ENCODE peak calls at places on chromosomes 3 and 15, in six cellular contexts. A is A549, L is K562, D is HepG2, W is GM12878, X is endothelial cell of umbilical vein. Z is an unnamed sample.

GRCh38 chr15:31238906-31239305 is 87.7 kb upstream of the KLF13 start:
- DNase-seq in A (no peak), L (no peak), D (no peak), W (no peak), X (no peak), Z (no peak)

GRCh38 chr3:72535789-72536188 is 312.5 kb downstream of the SHQ1 start:
- DNase-seq in A (no peak), L (no peak), D (no peak), W (no peak), X (no peak), Z (no peak)

GRCh38 chr15:67133738-67134576 is 68.6 kb downstream of the SMAD3 start:
- DNase-seq in A (peak; percentile 47), L (no peak), D (no peak), W (no peak), X (peak; percentile 88), Z (no peak)

GRCh38 chr3:170703121-170703588 is 117.3 kb upstream of the SLC7A14 start:
- DNase-seq in A (no peak), L (peak; percentile 23), D (no peak), W (no peak), X (peak; percentile 56), Z (no peak)

GRCh38 chr3:98188553-98188952 is 22.1 kb downstream of the OR5H15 start:
- DNase-seq in A (no peak), L (no peak), D (peak; percentile 16), W (peak; percentile 53), X (peak; percentile 8), Z (peak; percentile 52)

GRCh38 chr3:131501949-131502348 is 822 bp downstream of the MRPL3 start:
- DNase-seq in A (peak; percentile 17), L (peak; percentile 16), D (peak; percentile 13), W (no peak), X (peak; percentile 8), Z (peak; percentile 25)

GRCh38 chr15:49815506-49815905 is 194.7 kb downstream of the DTWD1 start:
- DNase-seq in A (no peak), L (no peak), D (no peak), W (no peak), X (no peak), Z (peak; percentile 12)

GRCh38 chr15:85097706-85098105 is 116.0 kb downstream of the PDE8A start:
- DNase-seq in A (no peak), L (no peak), D (no peak), W (no peak), X (no peak), Z (no peak)

GRCh38 chr3:72270072-72270611 is 485.2 kb upstream of the PROK2 start:
- DNase-seq in A (peak; percentile 36), L (peak; percentile 68), D (peak; percentile 87), W (no peak), X (peak; percentile 78), Z (peak; percentile 89)

GRCh38 chr3:12423131-12423530 is 61.1 kb upstream of the TSEN2 start:
- DNase-seq in A (no peak), L (no peak), D (no peak), W (no peak), X (no peak), Z (no peak)

GRCh38 chr3:109640146-109640652 is 302.9 kb upstream of the DPPA4 start:
- DNase-seq in A (no peak), L (no peak), D (no peak), W (no peak), X (no peak), Z (no peak)

GRCh38 chr3:193917096-193917495 is 218.9 kb upstream of the HES1 start:
- DNase-seq in A (no peak), L (no peak), D (no peak), W (no peak), X (no peak), Z (no peak)

GRCh38 chr15:45094358-45094730 is 19.6 kb downstream of the DUOX2 start:
- DNase-seq in A (no peak), L (no peak), D (no peak), W (no peak), X (no peak), Z (no peak)

GRCh38 chr3:130925628-130926027 is 31.7 kb downstream of the ATP2C1 start:
- DNase-seq in A (no peak), L (peak; percentile 53), D (no peak), W (peak; percentile 56), X (no peak), Z (peak; percentile 93)

GRCh38 chr3:107740992-107741896 is 218.5 kb downstream of the BBX start:
- DNase-seq in A (no peak), L (no peak), D (peak; percentile 8), W (no peak), X (peak; percentile 59), Z (peak; percentile 25)

GRCh38 chr15:23647421-23648375 is at the start of gene MAGEL2:
- DNase-seq in A (no peak), L (no peak), D (no peak), W (no peak), X (no peak), Z (peak; percentile 4)

GRCh38 chr15:34049096-34049495 is 10.1 kb upstream of the AVEN start:
- DNase-seq in A (no peak), L (no peak), D (no peak), W (no peak), X (no peak), Z (peak; percentile 24)

GRCh38 chr3:172119266-172119957 is 80.0 kb downstream of the FNDC3B start:
- DNase-seq in A (no peak), L (no peak), D (peak; percentile 87), W (no peak), X (no peak), Z (no peak)

GRCh38 chr3:23452408-23452807 is 249.3 kb downstream of the UBE2E2 start:
- DNase-seq in A (no peak), L (no peak), D (no peak), W (no peak), X (no peak), Z (no peak)

GRCh38 chr3:148816971-148817519 is 10.6 kb upstream of the CPB1 start:
- DNase-seq in A (no peak), L (no peak), D (no peak), W (no peak), X (no peak), Z (no peak)

GRCh38 chr3:38039899-38040261 is 872 bp downstream of the DLEC1 start:
- DNase-seq in A (no peak), L (no peak), D (no peak), W (peak; percentile 16), X (no peak), Z (peak; percentile 83)

GRCh38 chr3:110006913-110007312 is 669.6 kb upstream of the DPPA4 start:
- DNase-seq in A (no peak), L (no peak), D (no peak), W (no peak), X (no peak), Z (no peak)

GRCh38 chr3:179811321-179812095 is 158.7 kb downstream of the USP13 start:
- DNase-seq in A (peak; percentile 11), L (peak; percentile 25), D (peak; percentile 46), W (peak; percentile 40), X (peak; percentile 55), Z (peak; percentile 69)

GRCh38 chr3:184133840-184134745 is 1.1 kb upstream of the EIF2B5 start:
- DNase-seq in A (peak; percentile 54), L (peak; percentile 61), D (peak; percentile 74), W (no peak), X (peak; percentile 79), Z (peak; percentile 91)

GRCh38 chr3:66938338-66938963 is 59.7 kb upstream of the KBTBD8 start:
- DNase-seq in A (peak; percentile 3), L (peak; percentile 18), D (peak; percentile 43), W (peak; percentile 5), X (peak; percentile 61), Z (peak; percentile 67)

GRCh38 chr3:136844726-136845125 is 17.3 kb upstream of the NCK1 start:
- DNase-seq in A (no peak), L (no peak), D (no peak), W (no peak), X (peak; percentile 47), Z (no peak)

GRCh38 chr3:49900491-49901153 is 3.1 kb downstream of the MST1R start:
- DNase-seq in A (peak; percentile 97), L (no peak), D (no peak), W (no peak), X (no peak), Z (no peak)

GRCh38 chr15:48472756-48473155 is 141.5 kb downstream of the DUT start:
- DNase-seq in A (no peak), L (no peak), D (no peak), W (no peak), X (peak; percentile 39), Z (peak; percentile 7)

GRCh38 chr15:98812711-98813441 is 164.5 kb downstream of the IGF1R start:
- DNase-seq in A (no peak), L (no peak), D (peak; percentile 89), W (no peak), X (peak; percentile 91), Z (no peak)

GRCh38 chr15:83174891-83175290 is 32.7 kb downstream of the HDGFL3 start:
- DNase-seq in A (no peak), L (no peak), D (no peak), W (no peak), X (no peak), Z (no peak)

GRCh38 chr3:104425416-104425815 is 941.3 kb upstream of the ALCAM start:
- DNase-seq in A (no peak), L (no peak), D (no peak), W (no peak), X (no peak), Z (no peak)

DNA sequence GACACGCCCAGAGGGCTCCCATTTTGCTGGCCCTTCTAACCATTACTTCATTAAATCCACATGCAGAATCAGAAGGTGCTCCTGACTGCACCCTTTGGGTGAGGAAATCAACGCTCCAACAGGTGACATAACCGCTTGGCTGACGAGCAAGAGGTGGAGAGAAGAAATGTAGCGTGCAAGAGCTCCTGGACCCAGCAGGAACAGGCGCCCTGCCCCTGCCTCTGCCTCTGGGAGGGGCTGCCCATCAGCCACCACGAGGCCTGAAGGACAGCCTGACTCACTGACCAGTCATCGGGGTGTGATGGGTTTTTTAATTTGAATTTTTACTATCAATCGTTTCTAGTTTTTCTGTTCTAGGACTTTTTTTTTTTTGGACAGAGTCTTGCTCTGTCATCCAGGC is 218.2 kb downstream of the ADAMTS17 start:
- DNase-seq in A (no peak), L (no peak), D (no peak), W (no peak), X (no peak), Z (no peak)
- TF ChIP-seq MYC in A (no peak), L (no peak), D (no peak), W (no peak), X (no peak), Z (no peak)

GRCh38 chr3:117322866-117323265 is 613.3 kb downstream of the TUSC7 start:
- DNase-seq in A (no peak), L (no peak), D (no peak), W (no peak), X (peak; percentile 25), Z (peak; percentile 17)
- TF ChIP-seq MYC in A (no peak), L (no peak), D (no peak), W (no peak), X (no peak), Z (no peak)

GRCh38 chr3:112002458-112002971 is 3.8 kb downstream of the TAGLN3 start:
- DNase-seq in A (no peak), L (peak; percentile 9), D (no peak), W (no peak), X (peak; percentile 8), Z (peak; percentile 6)
- TF ChIP-seq MYC in A (no peak), L (no peak), D (no peak), W (no peak), X (no peak), Z (no peak)

DNA sequence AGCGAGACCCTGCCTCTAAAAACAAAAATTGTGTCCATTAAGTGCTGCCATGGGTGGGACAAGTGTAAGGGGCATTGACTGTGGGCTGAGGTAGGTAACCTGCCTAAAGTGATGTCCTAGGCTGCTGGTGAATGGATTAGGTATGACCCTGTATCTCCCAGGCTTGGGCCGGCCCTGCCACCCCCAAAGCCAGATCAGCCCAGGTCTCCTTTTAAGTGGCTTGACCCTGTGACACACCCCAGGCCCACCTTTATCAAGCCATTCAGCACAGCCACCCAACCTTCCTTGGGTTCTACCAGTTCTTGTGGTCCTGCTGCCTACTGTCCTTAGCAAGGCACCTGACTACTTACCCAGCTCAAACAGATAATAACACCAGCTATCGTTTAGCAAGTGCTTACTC is 18.7 kb downstream of the CIB2 start:
- DNase-seq in A (no peak), L (no peak), D (no peak), W (no peak), X (no peak), Z (no peak)
- TF ChIP-seq MYC in A (no peak), L (no peak), D (no peak), W (no peak), X (no peak), Z (no peak)

Z was measured in NB4.